ENCODE peak calls at places on chromosome 7, in four cellular contexts. E is HepG2, O is HEK293T, T is NT2/D1. M is an unnamed sample.

GRCh38 chr7:86629-87028 is 105.7 kb upstream of the FAM20C start:
- DNase-seq in T (no peak), O (no peak), E (no peak), M (no peak)

GRCh38 chr7:79453558-79454324 is at the start of gene MAGI2:
- DNase-seq in T (no peak), E (peak; percentile 41), O (peak; percentile 53), M (no peak)

GRCh38 chr7:15554744-15555143 is 7.1 kb downstream of the AGMO start:
- DNase-seq in E (no peak), O (no peak), T (no peak), M (no peak)

GRCh38 chr7:77982926-77983550 is 184.5 kb downstream of the PHTF2 start:
- DNase-seq in E (no peak), T (no peak), O (no peak), M (no peak)

GRCh38 chr7:88347098-88347497 is 40.4 kb upstream of the STEAP4 start:
- DNase-seq in T (no peak), E (no peak), O (no peak), M (no peak)

GRCh38 chr7:142468871-142469652 is 211.2 kb upstream of the PRSS58 start:
- DNase-seq in T (no peak), E (no peak), O (no peak), M (no peak)

GRCh38 chr7:23523486-23524075 is 8.2 kb downstream of the TRA2A start:
- DNase-seq in O (no peak), E (no peak), T (no peak), M (no peak)

GRCh38 chr7:15751191-15751701 is 64.8 kb upstream of the MEOX2 start:
- DNase-seq in O (no peak), E (no peak), T (no peak), M (no peak)

GRCh38 chr7:131544449-131545425 is 11.7 kb downstream of the PODXL start:
- DNase-seq in O (peak; percentile 25), T (no peak), E (peak; percentile 73), M (no peak)

GRCh38 chr7:36650313-36650712 is 74.0 kb downstream of the AOAH start:
- DNase-seq in T (no peak), O (no peak), E (no peak), M (no peak)

GRCh38 chr7:145868935-145869334 is 247.7 kb upstream of the CNTNAP2 start:
- DNase-seq in O (no peak), T (no peak), E (no peak), M (no peak)
- TF ChIP-seq SUZ12 in O (no peak), T (no peak), E (no peak), M (no peak)

GRCh38 chr7:4836206-4836661 is 25.6 kb downstream of the PAPOLB start:
- DNase-seq in O (no peak), E (no peak), T (no peak), M (no peak)

GRCh38 chr7:4840097-4840501 is 21.7 kb downstream of the PAPOLB start:
- DNase-seq in E (no peak), T (no peak), O (no peak), M (no peak)

GRCh38 chr7:4838626-4839334 is 23.1 kb downstream of the PAPOLB start:
- DNase-seq in T (no peak), O (no peak), E (no peak), M (no peak)

GRCh38 chr7:4837041-4837813 is 24.6 kb downstream of the PAPOLB start:
- DNase-seq in T (no peak), E (no peak), O (no peak), M (no peak)

GRCh38 chr7:4837814-4838625 is 23.8 kb downstream of the PAPOLB start:
- DNase-seq in T (no peak), O (peak; percentile 50), E (no peak), M (no peak)
- TF ChIP-seq SUZ12 in T (no peak), O (no peak), E (no peak), M (no peak)

GRCh38 chr7:41612798-41613197 is 90.1 kb downstream of the INHBA start:
- DNase-seq in O (no peak), T (no peak), E (no peak), M (no peak)

GRCh38 chr7:41612386-41612785 is 90.5 kb downstream of the INHBA start:
- DNase-seq in T (no peak), E (no peak), O (no peak), M (no peak)

GRCh38 chr7:41621953-41622831 is 80.7 kb downstream of the INHBA start:
- DNase-seq in O (no peak), E (no peak), T (no peak), M (no peak)

GRCh38 chr7:41617987-41618386 is 84.9 kb downstream of the INHBA start:
- DNase-seq in O (no peak), T (no peak), E (no peak), M (no peak)
- TF ChIP-seq SUZ12 in O (no peak), T (no peak), E (no peak), M (no peak)

GRCh38 chr7:50713357-50713965 is 69.2 kb downstream of the GRB10 start:
- DNase-seq in T (no peak), E (no peak), O (no peak), M (no peak)

GRCh38 chr7:50712527-50713356 is 70.0 kb downstream of the GRB10 start:
- DNase-seq in T (no peak), O (no peak), E (no peak), M (no peak)

GRCh38 chr7:50717186-50717585 is 65.5 kb downstream of the GRB10 start:
- DNase-seq in O (no peak), E (no peak), T (no peak), M (no peak)

GRCh38 chr7:50711271-50712175 is 71.2 kb downstream of the GRB10 start:
- DNase-seq in E (no peak), O (no peak), T (no peak), M (no peak)

GRCh38 chr7:50714851-50715250 is 67.8 kb downstream of the GRB10 start:
- DNase-seq in T (no peak), E (no peak), O (no peak), M (no peak)
- TF ChIP-seq SUZ12 in T (no peak), E (no peak), O (no peak), M (no peak)

GRCh38 chr7:5045558-5046396 is at the start of gene RBAK:
- DNase-seq in T (peak; percentile 98), E (peak; percentile 92), O (peak; percentile 88), M (peak; percentile 90)
- TF ChIP-seq SUZ12 in T (peak; percentile 70), E (no peak), O (no peak), M (no peak)

GRCh38 chr7:34991938-34992840 is 45.1 kb downstream of the DPY19L1 start:
- DNase-seq in E (no peak), T (no peak), O (no peak), M (peak; percentile 23)
- TF ChIP-seq SUZ12 in E (no peak), T (no peak), O (no peak), M (no peak)

DNA sequence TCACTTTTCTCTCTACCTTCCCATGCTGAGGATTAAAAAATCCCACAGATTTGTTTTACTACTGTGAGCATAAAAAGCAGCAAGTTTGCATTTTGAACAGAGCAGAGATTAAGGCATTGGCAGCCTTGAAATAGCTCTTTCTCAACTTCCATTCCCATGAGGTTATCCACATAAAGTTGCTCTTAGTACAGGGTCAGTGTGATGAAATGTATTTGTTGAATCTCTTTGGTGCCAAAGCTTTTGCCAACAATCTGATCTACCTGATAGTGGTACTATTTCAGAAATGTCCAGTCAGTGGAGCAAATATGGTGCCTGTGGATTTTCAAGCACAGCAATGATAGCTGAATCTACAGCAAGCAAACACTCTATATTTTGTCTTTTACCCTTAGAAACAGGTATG is 254.8 kb downstream of the INHBA start:
- DNase-seq in O (no peak), E (peak; percentile 16), T (no peak), M (no peak)
- TF ChIP-seq SUZ12 in O (no peak), E (no peak), T (no peak), M (no peak)

GRCh38 chr7:99092064-99092720 is 51.7 kb downstream of the SMURF1 start:
- DNase-seq in T (no peak), O (no peak), E (peak; percentile 86), M (no peak)

GRCh38 chr7:99094369-99094768 is 49.5 kb downstream of the SMURF1 start:
- DNase-seq in E (no peak), O (no peak), T (no peak), M (no peak)

GRCh38 chr7:99089914-99090629 is 53.8 kb downstream of the SMURF1 start:
- DNase-seq in T (no peak), O (no peak), E (no peak), M (no peak)

GRCh38 chr7:99086944-99087343 is 57.0 kb downstream of the SMURF1 start:
- DNase-seq in E (no peak), T (no peak), O (no peak), M (no peak)

GRCh38 chr7:99090811-99091582 is 52.9 kb downstream of the SMURF1 start:
- DNase-seq in O (no peak), T (no peak), E (no peak), M (no peak)
- TF ChIP-seq SUZ12 in O (no peak), T (no peak), E (no peak), M (no peak)

DNA sequence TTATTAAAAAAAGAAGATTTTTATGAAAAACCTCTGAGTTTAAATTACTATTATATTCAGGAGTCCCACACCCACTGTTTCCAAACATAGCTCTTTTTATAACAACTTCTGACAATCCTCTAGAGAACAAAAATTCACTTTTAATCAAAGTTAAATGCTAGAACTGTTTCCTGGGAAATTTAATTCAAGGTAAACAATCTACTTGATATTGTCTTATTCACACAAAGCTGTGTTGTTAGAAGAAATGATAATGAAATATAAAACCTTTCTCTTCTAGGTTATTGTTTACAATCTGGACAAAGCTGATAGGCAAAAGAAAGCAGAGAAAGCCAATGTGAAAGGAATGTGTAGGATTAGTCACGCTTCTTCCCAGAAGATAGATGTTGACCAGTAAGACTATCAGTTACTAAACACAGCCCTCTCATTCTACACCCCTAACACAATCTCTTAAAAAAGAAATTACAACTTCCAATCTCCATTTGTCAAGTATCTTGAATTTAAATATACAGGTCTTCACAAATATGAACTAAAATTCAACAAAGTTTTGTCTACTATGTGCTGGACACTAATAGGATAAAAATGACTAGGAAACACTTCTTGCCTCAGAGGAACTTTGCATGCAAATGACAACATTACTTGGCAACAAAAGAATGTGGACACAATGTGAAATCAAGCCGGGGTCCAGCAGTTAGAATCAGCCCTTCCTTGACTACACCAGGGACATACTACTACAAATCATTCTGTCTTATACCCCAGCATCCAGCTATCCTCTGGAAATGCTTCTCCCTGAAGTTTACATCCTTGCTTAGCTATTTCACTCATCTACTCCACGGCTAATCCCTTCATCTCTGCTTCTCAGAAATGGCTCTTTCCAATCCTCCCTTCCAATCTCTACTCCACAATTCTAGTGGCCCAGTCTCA is 123.7 kb downstream of the IMMP2L start:
- DNase-seq in O (no peak), E (no peak), T (no peak), M (no peak)
- TF ChIP-seq SUZ12 in O (no peak), E (no peak), T (no peak), M (no peak)